ENCODE peak calls at places on chromosomes 7 and 10, in nine cellular contexts. V is HCT116, C is stomach, A is spleen, Z is breast epithelium, M is GM23338, W is transverse colon, D is endothelial cell of umbilical vein, H is GM12891. K is an unnamed sample.

GRCh38 chr7:22856437-22856836 is 33.8 kb upstream of the TOMM7 start:
- DNase-seq in C (no peak), W (no peak), A (no peak), M (no peak), H (no peak), Z (no peak), D (no peak), V (no peak), K (no peak)

GRCh38 chr10:17238445-17239275 is 10.6 kb downstream of the VIM start:
- DNase-seq in A (no peak), V (no peak), W (no peak), M (no peak), C (no peak), D (peak), H (no peak), Z (no peak), K (peak)

GRCh38 chr10:101301111-101301731 is 52.7 kb upstream of the BTRC start:
- DNase-seq in D (peak), Z (no peak), A (no peak), H (no peak), V (peak), M (peak), C (peak), W (peak), K (no peak)

GRCh38 chr10:120131183-120131582 is 238.7 kb downstream of the SEC23IP start:
- DNase-seq in D (peak), Z (no peak), M (peak), W (no peak), H (no peak), A (no peak), V (no peak), C (no peak), K (no peak)

GRCh38 chr10:67079126-67079525 is 153.3 kb downstream of the LRRTM3 start:
- DNase-seq in V (no peak), C (peak), Z (no peak), A (no peak), D (no peak), M (no peak), H (no peak), W (no peak), K (no peak)

GRCh38 chr7:130649004-130649790 is 19.4 kb downstream of the COPG2 start:
- DNase-seq in M (no peak), C (no peak), D (no peak), W (no peak), A (no peak), Z (no peak), H (peak), V (peak), K (no peak)

GRCh38 chr7:147833981-147834380 is 756.6 kb upstream of the C7orf33 start:
- DNase-seq in C (no peak), W (no peak), H (no peak), Z (no peak), A (no peak), D (no peak), V (no peak), M (no peak), K (no peak)

GRCh38 chr7:39621261-39621660 is 2.1 kb upstream of the RALA start:
- DNase-seq in M (no peak), H (no peak), C (no peak), W (no peak), D (no peak), V (no peak), A (no peak), Z (no peak), K (no peak)

GRCh38 chr10:99540673-99541531 is 8.2 kb downstream of the NKX2-3 start:
- DNase-seq in A (no peak), M (peak), V (no peak), H (no peak), W (peak), Z (no peak), C (peak), D (no peak), K (no peak)

GRCh38 chr7:141114141-141114664 is 40.3 kb downstream of the TMEM178B start:
- DNase-seq in V (no peak), Z (no peak), C (no peak), W (no peak), M (no peak), H (no peak), D (no peak), A (no peak), K (no peak)

GRCh38 chr7:148735141-148735540 is 36.4 kb downstream of the CUL1 start:
- DNase-seq in A (no peak), V (no peak), H (no peak), D (no peak), Z (no peak), W (no peak), M (no peak), C (no peak), K (no peak)

GRCh38 chr7:47142169-47142866 is 439.6 kb downstream of the TNS3 start:
- DNase-seq in W (no peak), A (no peak), M (no peak), H (no peak), V (no peak), C (no peak), D (no peak), Z (no peak), K (no peak)

GRCh38 chr10:49367600-49367999 is 28.3 kb downstream of the DRGX start:
- DNase-seq in H (no peak), W (no peak), A (no peak), Z (no peak), C (no peak), D (no peak), M (peak), V (no peak), K (peak)

GRCh38 chr7:141840708-141841107 is 577 bp downstream of the PRSS37 start:
- DNase-seq in A (no peak), C (no peak), D (no peak), M (no peak), V (no peak), H (no peak), Z (no peak), W (no peak), K (no peak)

GRCh38 chr7:146378196-146378595 is 261.6 kb downstream of the CNTNAP2 start:
- DNase-seq in H (no peak), C (no peak), W (no peak), V (no peak), M (no peak), A (no peak), Z (no peak), D (no peak), K (no peak)

GRCh38 chr10:93751832-93752231 is 5.9 kb upstream of the LGI1 start:
- DNase-seq in H (no peak), C (no peak), D (peak), M (peak), Z (no peak), A (no peak), V (peak), W (peak), K (no peak)

GRCh38 chr7:98811299-98811698 is 58.5 kb downstream of the TMEM130 start:
- DNase-seq in D (no peak), H (no peak), A (no peak), M (no peak), C (no peak), Z (no peak), V (no peak), W (no peak), K (no peak)

GRCh38 chr7:157434231-157434630 is 97.4 kb downstream of the DNAJB6 start:
- DNase-seq in D (no peak), A (no peak), Z (peak), H (no peak), C (peak), V (no peak), W (no peak), M (no peak), K (no peak)

GRCh38 chr7:2281556-2281955 is 32.7 kb downstream of the SNX8 start:
- DNase-seq in W (no peak), D (peak), C (no peak), M (no peak), H (no peak), Z (no peak), A (no peak), V (no peak), K (no peak)

DNA sequence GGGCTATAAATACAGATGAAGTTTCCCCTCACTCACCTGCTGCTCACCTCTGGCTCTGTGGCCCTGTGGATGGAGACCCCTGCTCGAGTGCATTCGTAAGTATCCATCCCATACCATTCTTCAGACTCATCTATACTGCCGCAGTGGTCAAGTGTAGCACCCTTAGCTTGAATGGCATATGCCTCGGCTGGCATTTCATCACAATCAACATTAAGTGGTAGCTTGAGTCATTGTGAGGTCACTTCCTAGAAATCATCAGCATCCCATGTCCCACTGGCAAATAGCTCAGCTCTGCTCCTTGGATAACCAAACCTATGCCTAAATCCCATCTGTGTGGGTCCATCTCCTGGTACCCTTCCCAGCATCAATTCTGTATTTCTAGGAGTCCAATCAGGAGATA is 38.2 kb downstream of the MDH2 start:
- DNase-seq in D (peak), H (no peak), C (no peak), W (no peak), Z (no peak), A (no peak), V (no peak), M (no peak), K (peak)
- TF ChIP-seq POLR2AphosphoS5 in D (no peak), H (no peak), C (no peak), W (no peak), Z (no peak), A (no peak), V (no peak), M (no peak), K (no peak)

GRCh38 chr10:123837771-123838170 is 53.8 kb downstream of the CPXM2 start:
- DNase-seq in A (no peak), D (no peak), V (no peak), W (no peak), H (no peak), C (no peak), M (no peak), Z (no peak), K (no peak)

GRCh38 chr10:123838596-123839310 is 52.9 kb downstream of the CPXM2 start:
- DNase-seq in M (no peak), V (no peak), D (no peak), A (no peak), H (no peak), Z (no peak), C (no peak), W (no peak), K (no peak)

GRCh38 chr10:123836418-123837145 is 55.0 kb downstream of the CPXM2 start:
- DNase-seq in V (no peak), H (no peak), Z (no peak), M (no peak), D (no peak), C (no peak), A (no peak), W (no peak), K (no peak)

GRCh38 chr10:123833170-123833850 is 58.3 kb downstream of the CPXM2 start:
- DNase-seq in W (no peak), D (no peak), M (no peak), A (no peak), H (no peak), C (no peak), Z (no peak), V (no peak), K (no peak)

GRCh38 chr10:123835575-123835974 is 56.0 kb downstream of the CPXM2 start:
- DNase-seq in C (no peak), M (no peak), A (no peak), V (no peak), D (no peak), Z (no peak), W (no peak), H (no peak), K (no peak)
- TF ChIP-seq POLR2AphosphoS5 in C (no peak), M (no peak), A (no peak), V (no peak), D (no peak), Z (no peak), W (no peak), H (no peak), K (no peak)

GRCh38 chr7:137993395-137993743 is 8.5 kb downstream of the CREB3L2 start:
- DNase-seq in V (no peak), Z (no peak), W (no peak), D (no peak), C (no peak), A (no peak), H (no peak), M (no peak), K (no peak)

GRCh38 chr7:137994091-137994688 is 7.7 kb downstream of the CREB3L2 start:
- DNase-seq in W (no peak), A (no peak), V (no peak), H (no peak), Z (no peak), C (no peak), D (no peak), M (no peak), K (no peak)

GRCh38 chr7:137990251-137990901 is 11.5 kb downstream of the CREB3L2 start:
- DNase-seq in A (no peak), C (no peak), D (peak), W (no peak), M (no peak), H (no peak), Z (no peak), V (no peak), K (no peak)

GRCh38 chr7:137992042-137992737 is 9.7 kb downstream of the CREB3L2 start:
- DNase-seq in V (no peak), H (no peak), A (no peak), D (peak), W (no peak), Z (no peak), C (no peak), M (no peak), K (no peak)

GRCh38 chr7:137992738-137993394 is 9.0 kb downstream of the CREB3L2 start:
- DNase-seq in H (no peak), W (peak), A (no peak), D (peak), C (no peak), M (no peak), Z (no peak), V (no peak), K (peak)
- TF ChIP-seq POLR2AphosphoS5 in H (no peak), W (peak), A (no peak), D (peak), C (peak), M (no peak), Z (peak), V (no peak), K (peak)

GRCh38 chr7:71497233-71497946 is 365.4 kb downstream of the GALNT17 start:
- DNase-seq in V (no peak), H (no peak), W (no peak), Z (no peak), D (no peak), M (no peak), A (peak), C (no peak), K (no peak)

GRCh38 chr7:71491331-71491730 is 359.4 kb downstream of the GALNT17 start:
- DNase-seq in W (no peak), C (no peak), A (no peak), H (no peak), M (no peak), D (no peak), V (no peak), Z (no peak), K (no peak)

GRCh38 chr7:71495828-71496227 is 363.9 kb downstream of the GALNT17 start:
- DNase-seq in Z (no peak), C (no peak), H (no peak), M (no peak), W (no peak), A (no peak), V (no peak), D (no peak), K (no peak)
- TF ChIP-seq POLR2AphosphoS5 in Z (no peak), C (no peak), H (no peak), M (no peak), W (no peak), A (no peak), V (no peak), D (no peak), K (no peak)

DNA sequence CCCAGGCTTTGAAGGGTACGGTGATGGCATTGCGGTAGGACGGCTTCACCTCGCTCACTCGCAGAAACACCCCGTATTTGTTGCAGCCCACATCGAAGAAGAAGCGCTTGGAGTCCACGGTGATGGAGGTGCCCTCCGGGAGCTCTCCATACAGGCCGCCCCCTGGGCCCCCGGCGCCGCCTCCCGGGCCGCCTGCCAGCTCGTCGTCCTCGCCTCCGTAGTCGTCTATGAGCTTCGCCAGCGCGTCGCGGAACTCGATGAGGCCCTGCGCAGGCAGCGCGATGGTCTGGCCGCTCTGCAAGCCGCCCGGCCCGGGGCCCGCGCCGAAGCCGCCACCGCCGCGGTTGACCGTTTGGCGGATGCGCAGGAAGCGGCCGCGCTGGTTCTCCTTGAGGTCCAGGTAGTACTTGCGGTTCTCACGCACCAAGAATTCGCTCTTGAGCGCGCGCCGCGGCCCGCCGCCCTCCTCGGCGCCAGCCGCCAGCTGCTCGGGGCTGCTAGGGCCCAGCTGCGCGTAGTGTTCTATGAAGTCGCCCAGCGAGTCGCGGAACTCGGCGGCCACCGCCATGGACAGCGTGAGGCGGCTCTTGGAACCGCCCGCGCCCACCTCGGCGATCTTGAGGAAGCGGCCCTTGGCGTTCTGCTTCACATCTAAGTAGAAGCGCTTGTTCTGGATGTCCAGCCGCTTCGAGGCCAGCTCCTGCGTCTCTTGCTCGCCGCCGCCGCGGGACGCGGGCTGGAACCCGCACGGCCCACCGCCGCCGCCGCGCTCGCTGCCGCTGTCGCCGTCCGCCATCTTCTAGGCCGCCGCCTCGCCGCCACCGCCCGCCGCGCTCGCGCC is 557 bp downstream of the PURB start:
- DNase-seq in V (no peak), M (peak), D (peak), W (peak), Z (peak), H (no peak), A (peak), C (peak), K (peak)
- TF ChIP-seq POLR2AphosphoS5 in V (no peak), M (no peak), D (peak), W (no peak), Z (peak), H (no peak), A (peak), C (peak), K (no peak)

DNA sequence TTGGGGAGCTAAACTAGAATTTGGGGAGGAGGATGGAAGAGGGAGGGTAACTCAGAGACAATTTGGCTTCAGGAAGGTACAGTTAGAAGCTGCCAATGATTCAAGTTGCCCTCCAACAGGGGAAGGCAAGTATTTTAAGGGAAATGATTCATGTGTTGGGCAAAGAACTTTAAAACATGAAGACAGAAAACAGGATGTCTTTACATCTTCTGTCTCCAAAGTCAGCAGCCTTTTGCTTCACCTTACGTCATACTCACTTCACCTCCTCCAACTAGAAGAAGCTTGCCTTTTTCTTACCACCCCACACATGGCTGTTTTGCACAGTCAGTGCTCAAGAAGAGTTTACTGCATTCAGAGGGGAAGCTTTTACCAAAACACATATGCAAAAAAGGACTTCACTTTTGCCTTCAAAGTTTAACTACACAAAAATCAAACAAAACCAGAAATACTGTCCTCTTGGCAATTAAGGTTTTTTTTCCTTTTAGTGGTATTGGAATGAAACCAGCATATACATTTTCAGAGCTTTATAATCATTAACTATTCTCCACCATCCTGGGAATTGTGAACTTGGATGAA is 36.0 kb downstream of the PPP1R3C start:
- DNase-seq in D (peak), H (no peak), C (no peak), Z (no peak), V (no peak), W (no peak), M (no peak), A (no peak), K (no peak)
- TF ChIP-seq POLR2AphosphoS5 in D (peak), H (no peak), C (no peak), Z (no peak), V (no peak), W (no peak), M (no peak), A (no peak), K (no peak)

GRCh38 chr10:102413806-102414561 is 4.6 kb downstream of the PSD start:
- DNase-seq in A (no peak), V (no peak), H (no peak), M (no peak), C (no peak), Z (no peak), D (no peak), W (no peak), K (no peak)
- TF ChIP-seq POLR2AphosphoS5 in A (no peak), V (no peak), H (no peak), M (no peak), C (no peak), Z (no peak), D (no peak), W (no peak), K (no peak)